ENCODE peak calls at places on chromosome 14, in six cellular contexts. B, N, V, Y, F and H are unnamed samples.
A peak's percentile ranks its signal among the peaks of the same experiment; 100 is the strongest.

GRCh38 chr14:64746298-64747250 is 42.4 kb downstream of the PLEKHG3 start:
- DNase-seq in B (no peak), F (no peak), V (no peak), N (no peak), Y (no peak), H (no peak)

GRCh38 chr14:93939304-93940229 is 12.4 kb downstream of the FAM181A start:
- DNase-seq in F (peak; percentile 64), V (peak; percentile 90), N (peak; percentile 25), Y (peak; percentile 81), B (peak; percentile 79), H (peak; percentile 77)

GRCh38 chr14:77037886-77038511 is 9.5 kb upstream of the IRF2BPL start:
- DNase-seq in B (no peak), Y (no peak), F (no peak), V (peak; percentile 57), N (no peak), H (peak; percentile 68)

GRCh38 chr14:50658203-50658602 is 9.9 kb downstream of the SAV1 start:
- DNase-seq in F (no peak), V (no peak), Y (no peak), B (no peak), N (no peak), H (no peak)

GRCh38 chr14:101903111-101903561 is 61.2 kb upstream of the DYNC1H1 start:
- DNase-seq in V (no peak), Y (no peak), N (no peak), B (peak; percentile 91), F (no peak), H (no peak)

GRCh38 chr14:80955434-80955939 is at the start of gene TSHR:
- DNase-seq in N (no peak), Y (no peak), V (no peak), F (peak; percentile 12), B (peak; percentile 21), H (no peak)

GRCh38 chr14:73740921-73741326 is 26.7 kb upstream of the PNMA1 start:
- DNase-seq in V (no peak), Y (peak; percentile 38), F (peak; percentile 81), N (no peak), B (peak; percentile 81), H (peak; percentile 87)

GRCh38 chr14:97976861-97977260 is 1179.7 kb downstream of the VRK1 start:
- DNase-seq in V (no peak), N (no peak), F (no peak), B (peak; percentile 36), Y (no peak), H (no peak)

GRCh38 chr14:53668861-53669260 is 287.8 kb downstream of the BMP4 start:
- DNase-seq in V (no peak), Y (no peak), B (no peak), N (no peak), F (no peak), H (no peak)

GRCh38 chr14:88748288-88748687 is 44.5 kb downstream of the EML5 start:
- DNase-seq in F (no peak), V (no peak), B (no peak), N (no peak), Y (no peak), H (no peak)

GRCh38 chr14:76877871-76878270 is 51.7 kb downstream of the LRRC74A start:
- DNase-seq in F (no peak), N (no peak), V (no peak), Y (no peak), B (no peak), H (no peak)

GRCh38 chr14:23600322-23600707 is 21.7 kb upstream of the JPH4 start:
- DNase-seq in V (no peak), F (no peak), B (no peak), N (no peak), Y (no peak), H (no peak)

GRCh38 chr14:75824328-75824727 is 157.5 kb downstream of the TGFB3 start:
- DNase-seq in F (no peak), V (no peak), N (no peak), B (no peak), Y (no peak), H (no peak)

GRCh38 chr14:72523397-72524157 is 370.3 kb downstream of the DPF3 start:
- DNase-seq in N (no peak), B (no peak), F (no peak), V (no peak), Y (no peak), H (no peak)

GRCh38 chr14:48398675-48399282 is 723.4 kb upstream of the MDGA2 start:
- DNase-seq in Y (peak; percentile 51), B (no peak), N (no peak), F (no peak), V (no peak), H (no peak)

GRCh38 chr14:21001218-21001617 is 2.1 kb downstream of the SLC39A2 start:
- DNase-seq in Y (no peak), F (no peak), B (no peak), N (no peak), V (no peak), H (no peak)

GRCh38 chr14:23629831-23630396 is 6.2 kb upstream of the DHRS2 start:
- DNase-seq in Y (no peak), B (no peak), N (no peak), V (no peak), F (no peak), H (no peak)

GRCh38 chr14:90281261-90281660 is 24.9 kb downstream of the PSMC1 start:
- DNase-seq in Y (no peak), B (no peak), V (no peak), N (no peak), F (no peak), H (no peak)

GRCh38 chr14:39722547-39723273 is 290.5 kb upstream of the FBXO33 start:
- DNase-seq in B (no peak), N (no peak), V (no peak), Y (no peak), F (no peak), H (no peak)

GRCh38 chr14:76917759-76918175 is 91.6 kb downstream of the LRRC74A start:
- DNase-seq in B (peak; percentile 88), V (no peak), Y (no peak), N (no peak), F (peak; percentile 54), H (peak; percentile 52)

DNA sequence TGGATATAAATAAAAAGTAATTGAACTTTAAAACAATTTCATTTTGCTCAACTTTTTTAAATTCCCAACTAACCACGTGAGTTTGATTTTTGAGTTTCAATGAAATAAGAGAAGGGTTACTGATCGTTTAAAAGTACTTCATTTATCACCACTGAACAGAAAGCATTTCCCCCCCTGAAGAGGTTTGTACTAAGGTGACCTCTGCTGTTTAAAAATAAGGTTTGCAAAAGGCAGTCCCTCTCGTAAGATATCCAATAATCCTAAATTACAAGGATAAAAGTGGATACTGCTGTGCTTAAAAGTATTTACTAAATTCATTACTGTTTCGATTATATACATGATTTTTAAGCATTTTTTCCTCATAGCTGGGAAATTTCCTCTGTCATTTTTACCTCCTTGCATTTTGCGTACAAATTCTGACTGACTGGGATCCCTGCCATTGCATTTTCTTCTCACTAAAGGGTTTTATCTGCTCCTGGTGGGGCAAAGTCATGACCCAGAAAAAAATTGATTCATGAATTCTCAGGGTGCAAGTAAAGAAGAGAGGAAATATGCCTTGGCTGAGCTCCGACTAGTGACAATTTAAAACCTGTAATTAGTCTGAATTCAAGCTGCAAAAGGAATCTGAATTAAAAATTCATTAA is 463.8 kb downstream of the PRKD1 start:
- DNase-seq in Y (no peak), N (no peak), V (no peak), B (no peak), F (no peak), H (no peak)
- TF ChIP-seq POLR2A in Y (no peak), N (no peak), V (no peak), B (no peak), F (no peak), H (no peak)

DNA sequence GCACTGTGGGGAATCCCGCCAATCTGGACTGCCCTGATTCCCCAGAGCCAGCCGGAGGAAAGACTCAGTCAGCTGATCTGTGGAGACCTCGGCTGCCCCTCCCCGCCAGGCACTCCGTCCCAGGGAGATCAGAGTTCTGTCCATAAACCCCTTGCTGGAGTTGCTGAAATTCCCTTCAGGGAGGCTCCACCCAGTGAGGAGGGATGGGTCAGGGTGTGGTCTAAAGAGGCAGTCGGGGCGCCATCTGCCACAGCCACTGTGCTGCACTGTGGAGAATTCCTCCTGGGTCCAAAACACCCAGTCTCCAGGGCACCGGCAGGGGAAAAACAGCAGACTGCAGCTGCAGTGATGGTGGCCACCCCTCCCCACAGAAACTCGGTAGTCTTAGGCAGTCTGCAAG is 1922.3 kb upstream of the FLRT2 start:
- DNase-seq in F (no peak), N (no peak), B (no peak), Y (no peak), V (no peak), H (no peak)
- H3K4me3 ChIP-seq in F (no peak overlapping the region), N (no peak overlapping the region), B (no peak overlapping the region), Y (no peak overlapping the region), V (no peak overlapping the region), H (no peak overlapping the region)

DNA sequence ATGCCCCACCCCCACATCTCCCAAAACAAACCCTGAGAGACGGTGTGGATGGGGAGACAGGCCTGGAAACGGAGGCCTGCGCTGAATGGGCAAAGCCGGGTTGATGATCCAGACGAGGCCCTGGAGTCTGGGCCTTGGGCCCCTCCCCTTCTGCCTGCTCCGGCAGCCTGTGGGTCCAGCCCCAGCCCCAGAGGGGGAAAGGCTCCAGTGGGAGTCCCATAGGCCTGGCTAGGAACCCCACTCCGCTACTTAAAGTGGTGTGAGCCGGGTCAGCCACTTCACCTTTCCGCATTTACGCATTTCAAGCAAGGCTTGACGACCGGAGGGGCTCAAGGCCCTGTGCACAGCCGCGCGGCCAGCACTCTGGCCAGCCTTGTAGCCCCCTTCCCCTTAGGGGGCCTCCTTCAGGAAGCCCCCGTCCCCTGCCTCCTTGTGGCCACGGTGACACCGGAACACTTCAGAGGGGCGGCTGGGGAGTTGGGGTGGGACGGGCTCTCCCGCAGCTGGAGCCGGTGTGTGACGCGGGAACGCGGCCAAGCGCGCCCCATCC is 608 bp upstream of the TNFAIP2 start:
- DNase-seq in V (no peak), F (peak; percentile 59), B (peak; percentile 67), Y (peak; percentile 73), N (no peak), H (no peak)
- H3K4me1 ChIP-seq in V (peaks cover 19% of the 10 kb centered on the region), F (peaks cover 20% of the 10 kb centered on the region), B (peaks cover 73% of the 10 kb centered on the region), Y (peaks cover 71% of the 10 kb centered on the region), N (peaks cover 21% of the 10 kb centered on the region), H (no peaks in the 10 kb centered on the region)

DNA sequence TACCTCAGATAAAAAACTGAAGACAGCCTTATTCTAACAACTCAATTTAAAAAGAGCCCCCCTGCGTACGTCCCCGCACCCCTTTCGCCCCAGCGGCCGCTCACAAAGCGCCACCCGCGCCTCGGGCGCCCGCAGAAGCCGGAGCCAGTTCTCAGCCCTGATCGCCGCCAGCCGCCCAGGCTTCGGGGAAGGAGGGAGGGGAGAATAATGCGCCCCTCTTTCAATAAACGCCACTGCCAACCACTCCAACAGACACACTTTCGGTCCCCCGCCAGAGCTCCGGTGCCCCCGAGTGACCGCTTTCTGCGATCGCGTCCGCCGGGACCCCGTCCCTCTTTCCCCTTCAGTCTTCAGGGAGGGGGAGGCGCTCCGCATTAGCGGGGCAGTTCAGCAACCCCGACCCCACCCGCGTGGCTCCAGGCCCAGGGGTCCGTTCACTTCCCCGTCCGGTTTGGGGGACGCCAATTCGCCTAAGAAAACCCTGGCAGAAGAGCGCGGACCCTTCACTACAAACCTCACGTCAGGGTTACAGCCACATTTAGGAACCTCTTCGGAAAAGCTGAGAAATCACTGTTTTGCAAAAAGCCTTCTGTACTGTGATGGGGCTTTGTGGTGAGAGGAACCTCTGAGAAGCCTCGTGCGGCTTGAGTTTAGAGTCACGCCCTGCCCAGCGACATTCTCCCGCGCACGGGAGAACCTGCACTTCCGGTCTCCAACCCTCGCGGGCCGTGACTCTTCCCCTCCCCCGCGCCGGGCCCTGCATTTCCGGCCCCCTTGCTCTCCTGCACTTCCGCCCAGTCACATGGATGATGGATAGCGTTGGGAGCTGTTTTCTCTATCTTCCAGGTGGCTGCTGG is 18.7 kb downstream of the FOXG1 start:
- DNase-seq in V (no peak), N (no peak), Y (no peak), B (no peak), F (no peak), H (no peak)
- TF ChIP-seq POLR2A in V (no peak), N (no peak), Y (no peak), B (no peak), F (no peak), H (no peak)

GRCh38 chr14:61439779-61440418 is 118.5 kb downstream of the PRKCH start:
- DNase-seq in V (no peak), N (no peak), Y (no peak), F (no peak), B (no peak), H (no peak)
- H3K4me3 ChIP-seq in V (no peak overlapping the region), N (peak overlapping the region; percentile 54), Y (no peak overlapping the region), F (no peak overlapping the region), B (no peak overlapping the region), H (no peak overlapping the region)